ENCODE peak calls at places on chromosomes 5 and 9, in ten cellular contexts. J, T, N, B, A, L, X, V, C and E are unnamed samples.

GRCh38 chr9:130329061-130329460 is 63.5 kb downstream of the HMCN2 start:
- DNase-seq in A (no peak), N (no peak), B (no peak), C (no peak), L (no peak), X (no peak), T (no peak), J (no peak), V (no peak), E (no peak)

GRCh38 chr9:115157245-115157674 is 39.3 kb upstream of the TNC start:
- DNase-seq in A (peak; percentile 75), C (no peak), J (no peak), L (no peak), V (no peak), X (no peak), N (no peak), B (no peak), T (no peak), E (peak; percentile 57)

GRCh38 chr5:96260009-96260408 is 173.0 kb downstream of the PCSK1 start:
- DNase-seq in C (no peak), L (no peak), X (no peak), J (no peak), N (no peak), V (no peak), T (no peak), B (no peak), A (no peak), E (peak; percentile 14)

GRCh38 chr9:132486706-132487350 is 76.8 kb downstream of the CFAP77 start:
- DNase-seq in V (no peak), T (peak; percentile 8), X (no peak), N (peak; percentile 45), C (no peak), L (no peak), J (peak; percentile 67), B (no peak), A (no peak), E (no peak)

GRCh38 chr9:28215921-28216320 is 642.6 kb upstream of the C9orf72 start:
- DNase-seq in V (no peak), B (no peak), A (no peak), T (no peak), L (no peak), J (no peak), C (no peak), X (no peak), N (no peak), E (no peak)

GRCh38 chr5:126780165-126780827 is 3.4 kb downstream of the LMNB1 start:
- DNase-seq in N (peak; percentile 43), X (no peak), T (no peak), A (peak; percentile 84), B (no peak), V (no peak), C (no peak), L (no peak), J (peak; percentile 45), E (peak; percentile 73)

GRCh38 chr5:79236364-79236969 is 536 bp downstream of the JMY start:
- DNase-seq in X (peak; percentile 35), J (peak; percentile 72), T (no peak), B (no peak), C (no peak), N (peak; percentile 11), A (peak; percentile 30), V (no peak), L (peak; percentile 28), E (no peak)

GRCh38 chr5:58672521-58672920 is 89.6 kb downstream of the RAB3C start:
- DNase-seq in L (no peak), A (no peak), J (no peak), C (no peak), X (no peak), N (no peak), V (no peak), B (no peak), T (no peak), E (no peak)

GRCh38 chr5:139854953-139855352 is 59.3 kb downstream of the PSD2 start:
- DNase-seq in L (no peak), C (no peak), T (no peak), A (no peak), B (no peak), X (no peak), J (no peak), N (no peak), V (no peak), E (no peak)

GRCh38 chr9:102309379-102309778 is 570.9 kb upstream of the GRIN3A start:
- DNase-seq in N (no peak), V (no peak), C (no peak), X (no peak), T (no peak), J (peak; percentile 7), B (no peak), L (no peak), A (no peak), E (no peak)

GRCh38 chr9:134950811-134951210 is 33.1 kb upstream of the FCN1 start:
- DNase-seq in X (no peak), N (no peak), V (no peak), C (no peak), J (no peak), L (no peak), A (no peak), B (no peak), T (no peak), E (no peak)

GRCh38 chr5:10789726-10790125 is 28.7 kb upstream of the DAP start:
- DNase-seq in T (no peak), L (no peak), X (no peak), N (no peak), A (peak; percentile 1), C (no peak), J (no peak), V (no peak), B (no peak), E (peak; percentile 33)

GRCh38 chr5:150142800-150143724 is 12.6 kb downstream of the PDGFRB start:
- DNase-seq in C (no peak), J (no peak), X (peak; percentile 75), L (no peak), N (no peak), B (peak; percentile 58), T (no peak), A (peak; percentile 94), V (no peak), E (peak; percentile 95)

GRCh38 chr5:35518104-35518503 is 99.6 kb upstream of the SPEF2 start:
- DNase-seq in N (no peak), B (no peak), J (no peak), T (no peak), C (no peak), X (no peak), A (no peak), L (no peak), V (no peak), E (no peak)

GRCh38 chr5:74252033-74252430 is 388.5 kb downstream of the ENC1 start:
- DNase-seq in V (no peak), B (no peak), X (no peak), A (no peak), T (no peak), L (no peak), C (no peak), J (no peak), N (no peak), E (no peak)

GRCh38 chr5:113427871-113428574 is 6.8 kb downstream of the TSSK1B start:
- DNase-seq in J (no peak), X (no peak), N (no peak), T (no peak), V (no peak), B (no peak), C (no peak), A (no peak), L (no peak), E (no peak)

GRCh38 chr5:179438041-179438441 is 92.8 kb upstream of the ADAMTS2 start:
- DNase-seq in L (no peak), C (no peak), X (peak; percentile 30), A (peak; percentile 13), J (no peak), N (no peak), T (no peak), V (no peak), B (no peak), E (no peak)

GRCh38 chr5:55533806-55534435 is 843 bp downstream of the PLPP1 start:
- DNase-seq in A (peak; percentile 48), V (no peak), X (no peak), L (peak; percentile 45), B (no peak), J (peak; percentile 64), T (no peak), C (peak; percentile 11), N (no peak), E (no peak)

GRCh38 chr5:18305288-18305899 is 671.1 kb downstream of the TAF11L14 start:
- DNase-seq in A (peak; percentile 50), C (no peak), T (no peak), L (no peak), B (no peak), N (no peak), J (peak; percentile 52), X (no peak), V (no peak), E (peak; percentile 32)

GRCh38 chr5:73901045-73901444 is 275.0 kb downstream of the ARHGEF28 start:
- DNase-seq in L (no peak), T (no peak), B (peak; percentile 43), N (no peak), J (no peak), C (no peak), X (peak; percentile 52), V (no peak), A (peak; percentile 94), E (no peak)

GRCh38 chr5:108524564-108524963 is 142.7 kb upstream of the FBXL17 start:
- DNase-seq in A (no peak), J (no peak), X (no peak), T (no peak), V (no peak), N (no peak), C (no peak), B (no peak), L (no peak), E (no peak)

GRCh38 chr5:445591-445990 is 2.6 kb downstream of the EXOC3 start:
- DNase-seq in A (no peak), B (no peak), J (no peak), X (peak; percentile 11), T (no peak), L (no peak), V (no peak), C (no peak), N (no peak), E (no peak)

GRCh38 chr9:130156672-130157071 is 15.5 kb upstream of the NCS1 start:
- DNase-seq in B (no peak), X (no peak), J (no peak), C (no peak), V (no peak), A (no peak), T (no peak), N (no peak), L (no peak), E (no peak)